ENCODE peak calls at places on chromosomes 11 and 22, in ten cellular contexts. One of them, this sample, is unnamed.

GRCh38 chr11:76336597-76336996 is 44.3 kb downstream of the THAP12 start:
- DNase-seq in fibroblast of mammary gland: no peak
- DNase-seq in RWPE1: no peak
- DNase-seq in omental fat pad: no peak
- DNase-seq in brain microvascular endothelial cell: no peak
- DNase-seq in foreskin fibroblast: no peak
- DNase-seq in endothelial cell: no peak
- DNase-seq in lower leg skin: no peak
- DNase-seq in A549: no peak
- DNase-seq in endothelial cell of umbilical vein: no peak
- DNase-seq in this sample: no peak

GRCh38 chr11:32884770-32885384 is 7.7 kb upstream of the QSER1 start:
- DNase-seq in fibroblast of mammary gland: peak; percentile 30
- DNase-seq in RWPE1: no peak
- DNase-seq in omental fat pad: no peak
- DNase-seq in brain microvascular endothelial cell: peak; percentile 9
- DNase-seq in foreskin fibroblast: peak; percentile 48
- DNase-seq in endothelial cell: no peak
- DNase-seq in lower leg skin: no peak
- DNase-seq in A549: peak; percentile 34
- DNase-seq in endothelial cell of umbilical vein: peak; percentile 19
- DNase-seq in this sample: no peak

GRCh38 chr11:2804189-2804588 is 81.4 kb downstream of the CDKN1C start:
- DNase-seq in fibroblast of mammary gland: no peak
- DNase-seq in RWPE1: no peak
- DNase-seq in omental fat pad: no peak
- DNase-seq in brain microvascular endothelial cell: no peak
- DNase-seq in foreskin fibroblast: no peak
- DNase-seq in endothelial cell: no peak
- DNase-seq in lower leg skin: no peak
- DNase-seq in A549: no peak
- DNase-seq in endothelial cell of umbilical vein: no peak
- DNase-seq in this sample: no peak

GRCh38 chr11:112293614-112294013 is 33.0 kb upstream of the PLET1 start:
- DNase-seq in fibroblast of mammary gland: no peak
- DNase-seq in RWPE1: no peak
- DNase-seq in omental fat pad: no peak
- DNase-seq in brain microvascular endothelial cell: no peak
- DNase-seq in foreskin fibroblast: no peak
- DNase-seq in endothelial cell: no peak
- DNase-seq in lower leg skin: no peak
- DNase-seq in A549: no peak
- DNase-seq in endothelial cell of umbilical vein: no peak
- DNase-seq in this sample: no peak

GRCh38 chr11:57214494-57214893 is 22.6 kb downstream of the APLNR start:
- DNase-seq in fibroblast of mammary gland: peak; percentile 81
- DNase-seq in RWPE1: peak; percentile 63
- DNase-seq in omental fat pad: peak; percentile 38
- DNase-seq in brain microvascular endothelial cell: peak; percentile 83
- DNase-seq in foreskin fibroblast: peak; percentile 89
- DNase-seq in endothelial cell: no peak
- DNase-seq in lower leg skin: no peak
- DNase-seq in A549: peak; percentile 16
- DNase-seq in endothelial cell of umbilical vein: no peak
- DNase-seq in this sample: no peak

GRCh38 chr22:28792491-28793383 is 7.6 kb downstream of the XBP1 start:
- DNase-seq in fibroblast of mammary gland: no peak
- DNase-seq in RWPE1: no peak
- DNase-seq in omental fat pad: no peak
- DNase-seq in brain microvascular endothelial cell: no peak
- DNase-seq in foreskin fibroblast: no peak
- DNase-seq in endothelial cell: no peak
- DNase-seq in lower leg skin: no peak
- DNase-seq in A549: no peak
- DNase-seq in endothelial cell of umbilical vein: no peak
- DNase-seq in this sample: no peak

GRCh38 chr22:47045691-47046410 is 283.4 kb downstream of the TBC1D22A start:
- DNase-seq in fibroblast of mammary gland: no peak
- DNase-seq in RWPE1: no peak
- DNase-seq in omental fat pad: no peak
- DNase-seq in brain microvascular endothelial cell: no peak
- DNase-seq in foreskin fibroblast: no peak
- DNase-seq in endothelial cell: no peak
- DNase-seq in lower leg skin: no peak
- DNase-seq in A549: no peak
- DNase-seq in endothelial cell of umbilical vein: no peak
- DNase-seq in this sample: no peak

GRCh38 chr11:76836613-76837291 is 24.0 kb upstream of the ACER3 start:
- DNase-seq in fibroblast of mammary gland: no peak
- DNase-seq in RWPE1: no peak
- DNase-seq in omental fat pad: no peak
- DNase-seq in brain microvascular endothelial cell: no peak
- DNase-seq in foreskin fibroblast: no peak
- DNase-seq in endothelial cell: no peak
- DNase-seq in lower leg skin: no peak
- DNase-seq in A549: no peak
- DNase-seq in endothelial cell of umbilical vein: no peak
- DNase-seq in this sample: no peak

GRCh38 chr22:23218867-23219251 is 38.5 kb downstream of the BCR start:
- DNase-seq in fibroblast of mammary gland: no peak
- DNase-seq in RWPE1: no peak
- DNase-seq in omental fat pad: no peak
- DNase-seq in brain microvascular endothelial cell: no peak
- DNase-seq in foreskin fibroblast: peak; percentile 67
- DNase-seq in endothelial cell: no peak
- DNase-seq in lower leg skin: no peak
- DNase-seq in A549: no peak
- DNase-seq in endothelial cell of umbilical vein: peak; percentile 95
- DNase-seq in this sample: peak; percentile 18

GRCh38 chr11:84249344-84250135 is 963.4 kb upstream of the CCDC90B start:
- DNase-seq in fibroblast of mammary gland: peak; percentile 49
- DNase-seq in RWPE1: no peak
- DNase-seq in omental fat pad: no peak
- DNase-seq in brain microvascular endothelial cell: no peak
- DNase-seq in foreskin fibroblast: no peak
- DNase-seq in endothelial cell: no peak
- DNase-seq in lower leg skin: no peak
- DNase-seq in A549: no peak
- DNase-seq in endothelial cell of umbilical vein: no peak
- DNase-seq in this sample: no peak
- TF ChIP-seq CTCF in fibroblast of mammary gland: no peak
- TF ChIP-seq CTCF in RWPE1: no peak
- TF ChIP-seq CTCF in omental fat pad: no peak
- TF ChIP-seq CTCF in brain microvascular endothelial cell: no peak
- TF ChIP-seq CTCF in foreskin fibroblast: no peak
- TF ChIP-seq CTCF in endothelial cell: no peak
- TF ChIP-seq CTCF in lower leg skin: no peak
- TF ChIP-seq CTCF in A549: no peak
- TF ChIP-seq CTCF in endothelial cell of umbilical vein: no peak
- TF ChIP-seq CTCF in this sample: no peak

GRCh38 chr11:68828957-68829356 is 12.8 kb downstream of the CPT1A start:
- DNase-seq in fibroblast of mammary gland: no peak
- DNase-seq in RWPE1: no peak
- DNase-seq in omental fat pad: no peak
- DNase-seq in brain microvascular endothelial cell: no peak
- DNase-seq in foreskin fibroblast: no peak
- DNase-seq in endothelial cell: no peak
- DNase-seq in lower leg skin: no peak
- DNase-seq in A549: no peak
- DNase-seq in endothelial cell of umbilical vein: no peak
- DNase-seq in this sample: no peak

GRCh38 chr11:68826726-68827125 is 15.0 kb downstream of the CPT1A start:
- DNase-seq in fibroblast of mammary gland: no peak
- DNase-seq in RWPE1: no peak
- DNase-seq in omental fat pad: no peak
- DNase-seq in brain microvascular endothelial cell: no peak
- DNase-seq in foreskin fibroblast: no peak
- DNase-seq in endothelial cell: no peak
- DNase-seq in lower leg skin: no peak
- DNase-seq in A549: no peak
- DNase-seq in endothelial cell of umbilical vein: no peak
- DNase-seq in this sample: no peak

GRCh38 chr11:68828155-68828931 is 13.4 kb downstream of the CPT1A start:
- DNase-seq in fibroblast of mammary gland: no peak
- DNase-seq in RWPE1: no peak
- DNase-seq in omental fat pad: no peak
- DNase-seq in brain microvascular endothelial cell: no peak
- DNase-seq in foreskin fibroblast: no peak
- DNase-seq in endothelial cell: no peak
- DNase-seq in lower leg skin: no peak
- DNase-seq in A549: no peak
- DNase-seq in endothelial cell of umbilical vein: no peak
- DNase-seq in this sample: no peak

GRCh38 chr11:68825603-68826002 is 16.1 kb downstream of the CPT1A start:
- DNase-seq in fibroblast of mammary gland: no peak
- DNase-seq in RWPE1: no peak
- DNase-seq in omental fat pad: no peak
- DNase-seq in brain microvascular endothelial cell: no peak
- DNase-seq in foreskin fibroblast: no peak
- DNase-seq in endothelial cell: no peak
- DNase-seq in lower leg skin: no peak
- DNase-seq in A549: peak; percentile 37
- DNase-seq in endothelial cell of umbilical vein: peak; percentile 78
- DNase-seq in this sample: no peak

DNA sequence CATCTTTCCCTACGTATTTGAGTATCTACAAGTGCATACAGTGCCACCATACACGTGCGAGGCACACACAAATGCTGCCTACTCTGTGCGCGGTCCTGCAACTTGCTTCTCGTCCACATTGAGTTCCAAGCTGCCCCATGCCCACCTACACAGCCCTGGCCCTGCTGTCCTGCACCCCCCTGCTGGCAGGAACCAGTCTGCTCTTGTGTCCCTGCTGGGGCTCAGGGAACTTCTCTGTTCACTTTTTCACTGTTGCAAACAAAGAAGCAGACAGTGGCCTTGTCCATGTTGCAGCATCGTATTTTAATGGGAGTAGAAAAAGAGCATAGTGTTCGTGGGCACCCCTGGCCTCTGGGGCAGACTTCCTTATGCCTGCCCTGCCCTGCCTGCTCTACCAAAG is 14.0 kb downstream of the CPT1A start:
- DNase-seq in fibroblast of mammary gland: no peak
- DNase-seq in RWPE1: no peak
- DNase-seq in omental fat pad: no peak
- DNase-seq in brain microvascular endothelial cell: no peak
- DNase-seq in foreskin fibroblast: no peak
- DNase-seq in endothelial cell: no peak
- DNase-seq in lower leg skin: no peak
- DNase-seq in A549: no peak
- DNase-seq in endothelial cell of umbilical vein: no peak
- DNase-seq in this sample: no peak
- TF ChIP-seq CTCF in fibroblast of mammary gland: no peak
- TF ChIP-seq CTCF in RWPE1: no peak
- TF ChIP-seq CTCF in omental fat pad: no peak
- TF ChIP-seq CTCF in brain microvascular endothelial cell: peak; percentile 41
- TF ChIP-seq CTCF in foreskin fibroblast: no peak
- TF ChIP-seq CTCF in endothelial cell: no peak
- TF ChIP-seq CTCF in lower leg skin: no peak
- TF ChIP-seq CTCF in A549: no peak
- TF ChIP-seq CTCF in endothelial cell of umbilical vein: no peak
- TF ChIP-seq CTCF in this sample: no peak

GRCh38 chr22:45101828-45102227 is 61.9 kb upstream of the NUP50 start:
- DNase-seq in fibroblast of mammary gland: peak; percentile 80
- DNase-seq in RWPE1: peak; percentile 26
- DNase-seq in omental fat pad: no peak
- DNase-seq in brain microvascular endothelial cell: peak; percentile 34
- DNase-seq in foreskin fibroblast: peak; percentile 84
- DNase-seq in endothelial cell: peak; percentile 50
- DNase-seq in lower leg skin: peak; percentile 41
- DNase-seq in A549: peak; percentile 74
- DNase-seq in endothelial cell of umbilical vein: peak; percentile 30
- DNase-seq in this sample: peak; percentile 20
- TF ChIP-seq CTCF in fibroblast of mammary gland: peak; percentile 75
- TF ChIP-seq CTCF in RWPE1: peak; percentile 56
- TF ChIP-seq CTCF in omental fat pad: no peak
- TF ChIP-seq CTCF in brain microvascular endothelial cell: peak; percentile 72
- TF ChIP-seq CTCF in foreskin fibroblast: peak; percentile 80
- TF ChIP-seq CTCF in endothelial cell: no peak
- TF ChIP-seq CTCF in lower leg skin: no peak
- TF ChIP-seq CTCF in A549: peak; percentile 49
- TF ChIP-seq CTCF in endothelial cell of umbilical vein: peak; percentile 31
- TF ChIP-seq CTCF in this sample: peak; percentile 57

GRCh38 chr11:91435694-91436375 is 788.8 kb upstream of the FAT3 start:
- DNase-seq in fibroblast of mammary gland: no peak
- DNase-seq in RWPE1: no peak
- DNase-seq in omental fat pad: no peak
- DNase-seq in brain microvascular endothelial cell: no peak
- DNase-seq in foreskin fibroblast: no peak
- DNase-seq in endothelial cell: no peak
- DNase-seq in lower leg skin: no peak
- DNase-seq in A549: peak; percentile 23
- DNase-seq in endothelial cell of umbilical vein: no peak
- DNase-seq in this sample: no peak
- TF ChIP-seq CTCF in fibroblast of mammary gland: no peak
- TF ChIP-seq CTCF in RWPE1: no peak
- TF ChIP-seq CTCF in omental fat pad: no peak
- TF ChIP-seq CTCF in brain microvascular endothelial cell: no peak
- TF ChIP-seq CTCF in foreskin fibroblast: no peak
- TF ChIP-seq CTCF in endothelial cell: no peak
- TF ChIP-seq CTCF in lower leg skin: no peak
- TF ChIP-seq CTCF in A549: no peak
- TF ChIP-seq CTCF in endothelial cell of umbilical vein: no peak
- TF ChIP-seq CTCF in this sample: no peak

DNA sequence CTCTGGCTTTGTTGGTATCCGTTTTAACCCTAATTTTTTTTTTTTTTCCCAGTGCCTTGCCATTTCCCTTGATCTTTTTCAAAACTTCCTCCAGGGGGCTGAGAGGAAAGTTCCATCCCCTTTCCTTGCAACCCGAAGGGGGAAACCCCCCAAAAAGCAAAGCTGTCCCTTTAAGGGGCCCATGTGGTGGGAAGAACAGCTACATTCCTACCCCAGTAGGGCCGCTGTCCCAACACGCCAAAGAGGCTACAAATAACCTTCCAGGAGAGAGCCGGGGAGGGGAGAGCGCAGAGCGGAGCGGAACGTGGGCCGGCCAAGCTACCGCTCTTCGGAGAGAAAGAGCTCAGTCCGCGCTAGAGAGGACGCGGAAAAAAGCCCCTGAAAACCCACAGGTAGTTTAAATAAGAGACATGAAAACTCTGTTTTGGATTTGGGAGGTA is 1.7 kb downstream of the LRP4 start:
- DNase-seq in fibroblast of mammary gland: peak; percentile 66
- DNase-seq in RWPE1: peak; percentile 96
- DNase-seq in omental fat pad: no peak
- DNase-seq in brain microvascular endothelial cell: peak; percentile 45
- DNase-seq in foreskin fibroblast: peak; percentile 87
- DNase-seq in endothelial cell: peak; percentile 59
- DNase-seq in lower leg skin: no peak
- DNase-seq in A549: peak; percentile 66
- DNase-seq in endothelial cell of umbilical vein: peak; percentile 57
- DNase-seq in this sample: peak; percentile 53
- TF ChIP-seq CTCF in fibroblast of mammary gland: peak; percentile 45
- TF ChIP-seq CTCF in RWPE1: no peak
- TF ChIP-seq CTCF in omental fat pad: no peak
- TF ChIP-seq CTCF in brain microvascular endothelial cell: peak; percentile 58
- TF ChIP-seq CTCF in foreskin fibroblast: peak; percentile 43
- TF ChIP-seq CTCF in endothelial cell: no peak
- TF ChIP-seq CTCF in lower leg skin: no peak
- TF ChIP-seq CTCF in A549: no peak
- TF ChIP-seq CTCF in endothelial cell of umbilical vein: peak; percentile 25
- TF ChIP-seq CTCF in this sample: peak; percentile 50